ENCODE peak calls at places on chromosome 4, in nine cellular contexts. O is heart right ventricle; W is cardiac muscle cell; V is RWPE2; Y is GM23248; I is IMR-90; P is uterus; L is fibroblast of lung; A is naive thymus-derived CD4-positive, alpha-beta T cell. B is an unnamed sample. For H3K36me3, the result is how much of the 10 kb centered on the place peaks cover.

GRCh38 chr4:39032218-39033085 is at the start of gene TMEM156:
- DNase-seq in O (no peak), W (no peak), V (no peak), Y (peak), I (peak), P (no peak), L (no peak), A (peak), B (no peak)

GRCh38 chr4:142449771-142450373 is 396.2 kb downstream of the INPP4B start:
- DNase-seq in O (no peak), W (no peak), V (no peak), Y (no peak), I (no peak), P (no peak), L (peak), A (no peak), B (no peak)

GRCh38 chr4:19675172-19675811 is 576.4 kb upstream of the SLIT2 start:
- DNase-seq in O (no peak), W (no peak), V (no peak), Y (peak), I (peak), P (no peak), L (peak), A (no peak), B (no peak)

GRCh38 chr4:79281577-79282359 is 44.1 kb downstream of the NAA11 start:
- DNase-seq in O (no peak), W (no peak), V (no peak), Y (no peak), I (no peak), P (no peak), L (no peak), A (no peak), B (no peak)

GRCh38 chr4:112075129-112075753 is 70.0 kb upstream of the FAM241A start:
- DNase-seq in O (no peak), W (peak), V (no peak), Y (peak), I (peak), P (no peak), L (peak), A (peak), B (no peak)

GRCh38 chr4:8745828-8746225 is 125.8 kb downstream of the HMX1 start:
- DNase-seq in O (no peak), W (no peak), V (no peak), Y (no peak), I (no peak), P (peak), L (no peak), A (no peak), B (peak)

GRCh38 chr4:91596683-91597082 is 707.1 kb upstream of the GRID2 start:
- DNase-seq in O (no peak), W (no peak), V (no peak), Y (no peak), I (no peak), P (no peak), L (no peak), A (no peak), B (no peak)

GRCh38 chr4:163988921-163989320 is 494.4 kb downstream of the TMA16 start:
- DNase-seq in O (no peak), W (no peak), V (no peak), Y (no peak), I (no peak), P (no peak), L (no peak), A (no peak), B (no peak)

GRCh38 chr4:80360900-80361299 is 25.4 kb downstream of the CFAP299 start:
- DNase-seq in O (no peak), W (no peak), V (no peak), Y (no peak), I (peak), P (no peak), L (no peak), A (no peak), B (no peak)

GRCh38 chr4:53722110-53722509 is 130.8 kb upstream of the LNX1 start:
- DNase-seq in O (no peak), W (no peak), V (no peak), Y (no peak), I (no peak), P (no peak), L (no peak), A (no peak), B (no peak)

GRCh38 chr4:120870279-120870673 is 52.2 kb downstream of the PRDM5 start:
- DNase-seq in O (no peak), W (no peak), V (no peak), Y (no peak), I (no peak), P (no peak), L (no peak), A (no peak), B (no peak)

GRCh38 chr4:99947608-99948007 is 1.2 kb upstream of the DNAJB14 start:
- DNase-seq in O (no peak), W (no peak), V (no peak), Y (peak), I (no peak), P (no peak), L (no peak), A (no peak), B (no peak)

GRCh38 chr4:182142146-182143085 is 100.8 kb upstream of the TENM3 start:
- DNase-seq in O (no peak), W (peak), V (peak), Y (peak), I (peak), P (peak), L (peak), A (no peak), B (no peak)

GRCh38 chr4:110364911-110365520 is 110.9 kb upstream of the ENPEP start:
- DNase-seq in O (no peak), W (no peak), V (no peak), Y (no peak), I (no peak), P (no peak), L (peak), A (no peak), B (no peak)

GRCh38 chr4:80103615-80104014 is 30.6 kb upstream of the ANTXR2 start:
- DNase-seq in O (no peak), W (no peak), V (no peak), Y (no peak), I (no peak), P (no peak), L (no peak), A (no peak), B (no peak)

GRCh38 chr4:161148051-161148450 is 1015.7 kb downstream of the FSTL5 start:
- DNase-seq in O (no peak), W (no peak), V (no peak), Y (no peak), I (no peak), P (no peak), L (no peak), A (no peak), B (no peak)

GRCh38 chr4:23717528-23718248 is 172.2 kb downstream of the PPARGC1A start:
- DNase-seq in O (no peak), W (peak), V (no peak), Y (peak), I (peak), P (no peak), L (peak), A (no peak), B (no peak)

GRCh38 chr4:47145630-47146029 is 114.3 kb downstream of the GABRB1 start:
- DNase-seq in O (no peak), W (no peak), V (no peak), Y (peak), I (peak), P (no peak), L (peak), A (no peak), B (no peak)

GRCh38 chr4:73221734-73222133 is 36.9 kb downstream of the ANKRD17 start:
- DNase-seq in O (no peak), W (no peak), V (no peak), Y (peak), I (no peak), P (no peak), L (no peak), A (no peak), B (no peak)

GRCh38 chr4:73222466-73223257 is 35.9 kb downstream of the ANKRD17 start:
- DNase-seq in O (no peak), W (peak), V (no peak), Y (peak), I (peak), P (peak), L (peak), A (peak), B (peak)

GRCh38 chr4:73224886-73225285 is 33.7 kb downstream of the ANKRD17 start:
- DNase-seq in O (no peak), W (no peak), V (no peak), Y (no peak), I (no peak), P (no peak), L (no peak), A (no peak), B (no peak)

GRCh38 chr4:73220815-73221214 is 37.8 kb downstream of the ANKRD17 start:
- DNase-seq in O (no peak), W (no peak), V (no peak), Y (no peak), I (no peak), P (no peak), L (no peak), A (no peak), B (no peak)

GRCh38 chr4:73223258-73223651 is 35.3 kb downstream of the ANKRD17 start:
- DNase-seq in O (no peak), W (no peak), V (no peak), Y (no peak), I (no peak), P (no peak), L (no peak), A (no peak), B (no peak)
- H3K4me3 ChIP-seq in O (peak), W (peak), V (peak), Y (peak), I (no peak), P (peak), L (no peak), A (peak), B (peak)

GRCh38 chr4:108620933-108621905 is 843 bp downstream of the RPL34 start:
- DNase-seq in O (no peak), W (no peak), V (no peak), Y (peak), I (peak), P (no peak), L (peak), A (no peak), B (no peak)

GRCh38 chr4:108622022-108622421 is 1.6 kb downstream of the RPL34 start:
- DNase-seq in O (no peak), W (no peak), V (no peak), Y (no peak), I (no peak), P (no peak), L (no peak), A (no peak), B (no peak)

GRCh38 chr4:108620101-108620932 is at the start of gene RPL34:
- DNase-seq in O (peak), W (peak), V (peak), Y (peak), I (peak), P (peak), L (peak), A (peak), B (peak)

GRCh38 chr4:108624263-108625056 is 4.1 kb downstream of the RPL34 start:
- DNase-seq in O (no peak), W (no peak), V (no peak), Y (no peak), I (no peak), P (no peak), L (no peak), A (no peak), B (no peak)

DNA sequence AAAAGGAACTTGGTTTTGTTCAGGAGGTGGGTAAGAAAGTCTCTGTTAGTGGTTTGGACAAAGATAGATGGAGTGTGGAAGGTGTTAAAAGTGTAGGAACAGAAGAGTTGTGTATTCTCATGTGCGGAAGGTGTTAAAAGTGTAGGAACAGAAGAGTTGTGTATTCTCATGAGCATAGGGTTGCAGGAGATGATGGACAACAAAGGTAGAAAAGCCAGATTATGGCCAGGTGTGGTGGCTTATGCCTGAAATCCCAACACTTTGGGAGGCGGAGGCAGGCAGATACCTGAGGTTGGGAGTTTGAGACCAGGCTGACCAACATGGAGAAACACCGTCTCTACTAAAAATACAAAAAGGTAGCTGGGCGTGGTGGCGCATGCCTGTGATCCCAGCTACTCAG is 2.5 kb downstream of the RPL34 start:
- DNase-seq in O (no peak), W (no peak), V (no peak), Y (no peak), I (no peak), P (no peak), L (no peak), A (no peak), B (no peak)
- H3K36me3 ChIP-seq in O (under half), W (half or more), V (half or more), Y (half or more), I (under half), P (under half), L (under half), A (under half), B (under half)

GRCh38 chr4:186687263-186687662 is 36.4 kb downstream of the FAT1 start:
- DNase-seq in O (no peak), W (no peak), V (no peak), Y (no peak), I (no peak), P (no peak), L (no peak), A (no peak), B (no peak)

GRCh38 chr4:186685744-186686143 is 37.9 kb downstream of the FAT1 start:
- DNase-seq in O (no peak), W (no peak), V (no peak), Y (peak), I (peak), P (no peak), L (peak), A (no peak), B (no peak)

GRCh38 chr4:186684889-186685309 is 38.8 kb downstream of the FAT1 start:
- DNase-seq in O (no peak), W (peak), V (no peak), Y (no peak), I (no peak), P (no peak), L (peak), A (no peak), B (no peak)

GRCh38 chr4:186680649-186681048 is 43.0 kb downstream of the FAT1 start:
- DNase-seq in O (no peak), W (no peak), V (no peak), Y (no peak), I (no peak), P (no peak), L (no peak), A (no peak), B (no peak)

DNA sequence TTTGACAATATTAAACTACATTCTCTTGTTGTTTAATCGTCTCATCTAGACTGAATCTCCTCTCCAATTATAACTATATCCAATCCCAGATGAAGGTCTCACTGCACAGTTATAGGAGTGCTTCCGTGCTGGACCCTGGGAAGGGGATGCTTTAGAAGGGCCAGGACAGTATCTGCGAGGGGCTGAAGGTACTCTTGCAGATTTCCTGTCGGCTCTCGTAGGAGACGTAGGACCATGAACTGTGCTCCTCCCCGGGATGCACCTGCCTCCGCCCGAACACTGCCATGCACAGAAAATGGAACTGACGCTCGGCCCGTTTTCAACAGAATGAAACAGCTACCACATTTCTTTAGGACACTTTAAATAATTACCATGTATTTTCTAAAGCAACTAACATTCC is 39.4 kb downstream of the FAT1 start:
- DNase-seq in O (no peak), W (no peak), V (no peak), Y (no peak), I (no peak), P (no peak), L (no peak), A (no peak), B (no peak)
- H3K27ac ChIP-seq in O (peak), W (peak), V (no peak), Y (peak), I (no peak), P (no peak), L (no peak), A (no peak), B (no peak)

GRCh38 chr4:30725562-30725961 is 5.4 kb downstream of the PCDH7 start:
- DNase-seq in O (no peak), W (no peak), V (no peak), Y (no peak), I (no peak), P (no peak), L (peak), A (no peak), B (no peak)
- H3K4me3 ChIP-seq in O (peak), W (peak), V (peak), Y (no peak), I (peak), P (no peak), L (peak), A (no peak), B (no peak)

DNA sequence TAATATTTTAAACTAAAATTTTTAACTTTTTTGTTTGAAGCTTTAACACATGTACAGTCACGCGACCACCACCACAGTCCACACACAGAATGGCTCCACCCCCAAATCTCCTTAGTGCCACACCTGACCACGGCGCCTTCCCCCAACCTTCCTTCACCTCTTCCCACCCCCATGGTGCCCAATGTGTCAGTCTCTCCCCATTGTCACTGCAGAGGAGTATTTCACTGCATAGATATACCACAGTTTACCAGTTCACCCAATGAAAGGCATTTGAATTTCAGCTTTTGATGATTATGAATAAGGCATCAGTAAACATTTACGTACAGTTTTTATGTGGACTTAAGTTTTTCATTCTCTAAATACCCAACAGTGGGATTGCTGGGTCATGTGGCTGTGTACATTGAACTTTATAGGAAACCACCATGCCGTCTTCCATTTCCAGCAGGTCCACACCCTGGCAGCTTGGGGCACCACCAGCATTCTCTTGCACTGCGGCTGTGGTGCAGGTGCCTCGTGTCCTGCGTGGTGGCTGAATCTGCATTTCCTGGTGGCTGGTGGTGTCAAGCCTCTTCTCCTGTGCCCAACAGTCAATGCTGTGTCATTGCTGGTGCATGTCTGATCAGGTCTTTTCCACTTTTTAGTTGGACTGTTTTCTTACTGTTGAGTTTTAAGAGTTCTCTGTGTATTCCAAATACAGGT is 49.0 kb downstream of the CPLX1 start:
- DNase-seq in O (no peak), W (no peak), V (no peak), Y (no peak), I (no peak), P (no peak), L (no peak), A (no peak), B (no peak)
- H3K36me3 ChIP-seq in O (under half), W (under half), V (half or more), Y (under half), I (under half), P (under half), L (under half), A (under half), B (under half)

GRCh38 chr4:958836-959337 is 14.5 kb downstream of the DGKQ start:
- DNase-seq in O (no peak), W (no peak), V (no peak), Y (no peak), I (no peak), P (peak), L (no peak), A (no peak), B (no peak)
- H3K27ac ChIP-seq in O (no peak), W (no peak), V (no peak), Y (no peak), I (no peak), P (no peak), L (no peak), A (no peak), B (no peak)

DNA sequence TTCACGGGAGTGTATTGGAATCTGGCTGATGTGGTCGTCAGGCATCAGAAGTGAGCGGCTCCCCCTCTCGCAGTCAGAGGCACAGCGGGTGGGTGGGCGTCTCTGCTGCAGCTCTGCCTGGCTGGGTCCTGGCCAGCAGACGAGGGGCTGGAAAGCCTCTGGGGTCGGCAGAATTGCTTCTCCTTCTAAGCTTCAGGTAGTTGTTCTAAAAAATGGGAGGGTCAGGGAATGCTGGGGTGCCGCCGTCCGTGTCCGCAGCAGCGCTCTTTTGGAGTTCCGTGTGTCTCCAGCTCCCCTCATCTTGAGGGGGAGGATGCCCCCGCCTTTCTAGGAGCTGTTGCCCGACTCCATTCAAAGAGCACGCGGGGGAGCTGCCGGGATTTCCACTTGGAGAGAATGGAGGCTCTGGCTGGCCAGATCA is 70.2 kb upstream of the HGFAC start:
- DNase-seq in O (no peak), W (peak), V (no peak), Y (no peak), I (peak), P (peak), L (peak), A (no peak), B (no peak)
- H3K4me3 ChIP-seq in O (peak), W (no peak), V (no peak), Y (no peak), I (no peak), P (no peak), L (no peak), A (no peak), B (no peak)

DNA sequence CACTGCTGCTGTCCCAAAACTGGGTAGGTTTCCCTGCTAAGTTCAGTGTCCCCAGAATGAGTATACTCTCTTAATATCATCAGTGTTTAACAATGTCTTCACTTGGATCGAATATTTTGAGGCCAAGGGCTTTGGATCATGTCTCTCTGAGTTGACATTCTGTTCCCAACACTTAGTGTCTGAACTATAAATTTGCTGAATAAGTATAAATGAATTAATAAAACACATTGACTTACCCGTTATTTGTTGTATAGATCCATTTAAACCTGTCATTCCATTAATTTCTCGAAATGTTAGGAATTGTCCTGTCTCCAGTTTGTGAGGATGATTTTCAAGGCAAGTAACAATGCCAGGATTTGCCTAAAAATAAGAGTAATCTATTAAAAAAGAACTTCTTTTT is 32.6 kb downstream of the UBA6 start:
- DNase-seq in O (no peak), W (no peak), V (no peak), Y (no peak), I (no peak), P (no peak), L (no peak), A (no peak), B (no peak)
- H3K36me3 ChIP-seq in O (under half), W (under half), V (half or more), Y (under half), I (under half), P (under half), L (under half), A (under half), B (under half)

GRCh38 chr4:6990661-6991060 is 52.5 kb upstream of the TADA2B start:
- DNase-seq in O (no peak), W (no peak), V (no peak), Y (no peak), I (no peak), P (no peak), L (no peak), A (no peak), B (no peak)

GRCh38 chr4:6992728-6993655 is 50.2 kb upstream of the TADA2B start:
- DNase-seq in O (no peak), W (no peak), V (no peak), Y (peak), I (peak), P (no peak), L (peak), A (no peak), B (no peak)

GRCh38 chr4:6991249-6991648 is 51.9 kb upstream of the TADA2B start:
- DNase-seq in O (no peak), W (no peak), V (no peak), Y (no peak), I (no peak), P (no peak), L (no peak), A (no peak), B (no peak)

GRCh38 chr4:6989331-6989923 is 53.7 kb upstream of the TADA2B start:
- DNase-seq in O (no peak), W (no peak), V (no peak), Y (no peak), I (no peak), P (no peak), L (no peak), A (no peak), B (no peak)

GRCh38 chr4:6991771-6992557 is 51.2 kb upstream of the TADA2B start:
- DNase-seq in O (no peak), W (no peak), V (no peak), Y (peak), I (peak), P (peak), L (peak), A (no peak), B (peak)
- H3K27ac ChIP-seq in O (no peak), W (no peak), V (peak), Y (peak), I (no peak), P (no peak), L (peak), A (no peak), B (peak)